ENCODE peak calls at places on chromosomes 13 and 19, in seven cellular contexts. One of them, this sample, is unnamed.
A peak's percentile ranks its signal among the peaks of the same experiment; 100 is the strongest.

GRCh38 chr13:66994097-66994496 is 236.0 kb downstream of the PCDH9 start:
- DNase-seq in MM.1S: peak; percentile 8
- DNase-seq in neural progenitor cell: peak; percentile 92
- DNase-seq in PC-3: no peak
- DNase-seq in HCT116: no peak
- DNase-seq in hepatocyte: peak; percentile 84
- DNase-seq in GM23248: peak; percentile 39
- DNase-seq in this sample: peak; percentile 95

GRCh38 chr13:50678464-50679162 is 164.9 kb downstream of the DLEU7 start:
- DNase-seq in MM.1S: no peak
- DNase-seq in neural progenitor cell: no peak
- DNase-seq in PC-3: peak; percentile 52
- DNase-seq in HCT116: peak; percentile 36
- DNase-seq in hepatocyte: no peak
- DNase-seq in GM23248: peak; percentile 95
- DNase-seq in this sample: no peak

GRCh38 chr19:29042450-29042849 is 170.5 kb downstream of the UQCRFS1 start:
- DNase-seq in MM.1S: no peak
- DNase-seq in neural progenitor cell: no peak
- DNase-seq in PC-3: no peak
- DNase-seq in HCT116: no peak
- DNase-seq in hepatocyte: no peak
- DNase-seq in GM23248: no peak
- DNase-seq in this sample: no peak

GRCh38 chr13:112055417-112056206 is 11.3 kb upstream of the SOX1 start:
- DNase-seq in MM.1S: no peak
- DNase-seq in neural progenitor cell: peak; percentile 52
- DNase-seq in PC-3: no peak
- DNase-seq in HCT116: no peak
- DNase-seq in hepatocyte: no peak
- DNase-seq in GM23248: no peak
- DNase-seq in this sample: peak; percentile 56

GRCh38 chr19:703651-704446 is 4.9 kb upstream of the PALM start:
- DNase-seq in MM.1S: peak; percentile 20
- DNase-seq in neural progenitor cell: peak; percentile 86
- DNase-seq in PC-3: peak; percentile 57
- DNase-seq in HCT116: peak; percentile 72
- DNase-seq in hepatocyte: peak; percentile 80
- DNase-seq in GM23248: peak; percentile 61
- DNase-seq in this sample: peak; percentile 96

GRCh38 chr13:53200498-53201453 is 172.2 kb downstream of the OLFM4 start:
- DNase-seq in MM.1S: no peak
- DNase-seq in neural progenitor cell: peak; percentile 96
- DNase-seq in PC-3: no peak
- DNase-seq in HCT116: no peak
- DNase-seq in hepatocyte: peak; percentile 89
- DNase-seq in GM23248: peak; percentile 63
- DNase-seq in this sample: peak; percentile 92

GRCh38 chr19:30334841-30335240 is 37.3 kb upstream of the ZNF536 start:
- DNase-seq in MM.1S: no peak
- DNase-seq in neural progenitor cell: no peak
- DNase-seq in PC-3: no peak
- DNase-seq in HCT116: no peak
- DNase-seq in hepatocyte: no peak
- DNase-seq in GM23248: no peak
- DNase-seq in this sample: no peak

GRCh38 chr13:86002921-86003488 is 203.8 kb upstream of the SLITRK6 start:
- DNase-seq in MM.1S: no peak
- DNase-seq in neural progenitor cell: peak; percentile 82
- DNase-seq in PC-3: no peak
- DNase-seq in HCT116: no peak
- DNase-seq in hepatocyte: no peak
- DNase-seq in GM23248: no peak
- DNase-seq in this sample: no peak

GRCh38 chr13:39397866-39398265 is 205.1 kb downstream of the LHFPL6 start:
- DNase-seq in MM.1S: no peak
- DNase-seq in neural progenitor cell: no peak
- DNase-seq in PC-3: no peak
- DNase-seq in HCT116: no peak
- DNase-seq in hepatocyte: no peak
- DNase-seq in GM23248: peak; percentile 33
- DNase-seq in this sample: no peak

GRCh38 chr19:6087074-6087506 is 23.2 kb downstream of the RFX2 start:
- DNase-seq in MM.1S: peak; percentile 63
- DNase-seq in neural progenitor cell: peak; percentile 86
- DNase-seq in PC-3: no peak
- DNase-seq in HCT116: no peak
- DNase-seq in hepatocyte: peak; percentile 61
- DNase-seq in GM23248: no peak
- DNase-seq in this sample: peak; percentile 18
- H3K4me2 ChIP-seq in MM.1S: peak overlapping the region; percentile 44
- H3K4me2 ChIP-seq in neural progenitor cell: peak overlapping the region; percentile 46
- H3K4me2 ChIP-seq in PC-3: peak overlapping the region; percentile 75
- H3K4me2 ChIP-seq in HCT116: peak overlapping the region; percentile 78
- H3K4me2 ChIP-seq in hepatocyte: peak overlapping the region; percentile 67
- H3K4me2 ChIP-seq in GM23248: peak overlapping the region; percentile 55
- H3K4me2 ChIP-seq in this sample: no peak overlapping the region

GRCh38 chr19:42123765-42124164 is 8.5 kb downstream of the POU2F2 start:
- DNase-seq in MM.1S: no peak
- DNase-seq in neural progenitor cell: no peak
- DNase-seq in PC-3: no peak
- DNase-seq in HCT116: no peak
- DNase-seq in hepatocyte: no peak
- DNase-seq in GM23248: no peak
- DNase-seq in this sample: no peak

GRCh38 chr19:42120276-42121010 is 11.8 kb downstream of the POU2F2 start:
- DNase-seq in MM.1S: no peak
- DNase-seq in neural progenitor cell: no peak
- DNase-seq in PC-3: no peak
- DNase-seq in HCT116: no peak
- DNase-seq in hepatocyte: no peak
- DNase-seq in GM23248: no peak
- DNase-seq in this sample: no peak

GRCh38 chr19:42121036-42121621 is 11.1 kb downstream of the POU2F2 start:
- DNase-seq in MM.1S: no peak
- DNase-seq in neural progenitor cell: no peak
- DNase-seq in PC-3: no peak
- DNase-seq in HCT116: no peak
- DNase-seq in hepatocyte: no peak
- DNase-seq in GM23248: no peak
- DNase-seq in this sample: no peak

GRCh38 chr19:42122691-42123607 is 9.3 kb downstream of the POU2F2 start:
- DNase-seq in MM.1S: no peak
- DNase-seq in neural progenitor cell: no peak
- DNase-seq in PC-3: no peak
- DNase-seq in HCT116: no peak
- DNase-seq in hepatocyte: no peak
- DNase-seq in GM23248: no peak
- DNase-seq in this sample: no peak

DNA sequence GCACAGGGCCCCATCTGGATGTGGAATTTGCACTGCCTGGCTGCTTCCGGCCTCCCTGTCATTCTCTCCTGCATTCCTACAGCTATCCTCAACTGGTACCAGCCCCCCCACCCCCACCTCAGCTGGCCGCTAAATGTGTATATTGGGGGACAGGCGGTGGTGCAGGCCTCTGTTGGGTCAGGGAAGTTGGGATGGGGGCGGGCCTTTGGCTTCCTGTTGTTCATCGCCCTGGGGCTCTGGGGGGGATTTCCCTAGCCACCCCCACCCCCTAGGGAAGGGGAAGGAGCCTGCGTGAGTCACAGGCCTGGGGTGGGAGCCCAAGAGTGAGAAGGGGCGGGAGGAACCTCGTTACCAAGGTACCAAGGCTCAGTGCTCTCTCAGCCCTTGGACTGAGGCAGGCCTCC is 10.6 kb downstream of the POU2F2 start:
- DNase-seq in MM.1S: no peak
- DNase-seq in neural progenitor cell: no peak
- DNase-seq in PC-3: peak; percentile 71
- DNase-seq in HCT116: no peak
- DNase-seq in hepatocyte: no peak
- DNase-seq in GM23248: peak; percentile 85
- DNase-seq in this sample: peak; percentile 69
- TF ChIP-seq EZH2phosphoT487 in MM.1S: no peak
- TF ChIP-seq EZH2phosphoT487 in neural progenitor cell: no peak
- TF ChIP-seq EZH2phosphoT487 in PC-3: no peak
- TF ChIP-seq EZH2phosphoT487 in HCT116: no peak
- TF ChIP-seq EZH2phosphoT487 in hepatocyte: no peak
- TF ChIP-seq EZH2phosphoT487 in GM23248: no peak
- TF ChIP-seq EZH2phosphoT487 in this sample: no peak

GRCh38 chr13:95002968-95003813 is 290.8 kb upstream of the SOX21 start:
- DNase-seq in MM.1S: no peak
- DNase-seq in neural progenitor cell: peak; percentile 23
- DNase-seq in PC-3: no peak
- DNase-seq in HCT116: no peak
- DNase-seq in hepatocyte: peak; percentile 13
- DNase-seq in GM23248: no peak
- DNase-seq in this sample: peak; percentile 60
- TF ChIP-seq EZH2 in MM.1S: no peak
- TF ChIP-seq EZH2 in neural progenitor cell: no peak
- TF ChIP-seq EZH2 in PC-3: no peak
- TF ChIP-seq EZH2 in HCT116: no peak
- TF ChIP-seq EZH2 in hepatocyte: no peak
- TF ChIP-seq EZH2 in GM23248: no peak
- TF ChIP-seq EZH2 in this sample: peak; percentile 18

GRCh38 chr19:34994643-34995471 is 5.3 kb upstream of the GRAMD1A start:
- DNase-seq in MM.1S: no peak
- DNase-seq in neural progenitor cell: no peak
- DNase-seq in PC-3: peak; percentile 69
- DNase-seq in HCT116: no peak
- DNase-seq in hepatocyte: peak; percentile 72
- DNase-seq in GM23248: no peak
- DNase-seq in this sample: no peak
- H3K4me2 ChIP-seq in MM.1S: no peak overlapping the region
- H3K4me2 ChIP-seq in neural progenitor cell: no peak overlapping the region
- H3K4me2 ChIP-seq in PC-3: peak overlapping the region; percentile 53
- H3K4me2 ChIP-seq in HCT116: no peak overlapping the region
- H3K4me2 ChIP-seq in hepatocyte: peak overlapping the region; percentile 55
- H3K4me2 ChIP-seq in GM23248: no peak overlapping the region
- H3K4me2 ChIP-seq in this sample: no peak overlapping the region

GRCh38 chr19:17866312-17867012 is 5.3 kb upstream of the SLC5A5 start:
- DNase-seq in MM.1S: no peak
- DNase-seq in neural progenitor cell: no peak
- DNase-seq in PC-3: no peak
- DNase-seq in HCT116: no peak
- DNase-seq in hepatocyte: no peak
- DNase-seq in GM23248: no peak
- DNase-seq in this sample: no peak

GRCh38 chr19:17868669-17869068 is 3.1 kb upstream of the SLC5A5 start:
- DNase-seq in MM.1S: no peak
- DNase-seq in neural progenitor cell: no peak
- DNase-seq in PC-3: no peak
- DNase-seq in HCT116: no peak
- DNase-seq in hepatocyte: no peak
- DNase-seq in GM23248: no peak
- DNase-seq in this sample: no peak

GRCh38 chr19:17871032-17871877 is 490 bp upstream of the SLC5A5 start:
- DNase-seq in MM.1S: no peak
- DNase-seq in neural progenitor cell: no peak
- DNase-seq in PC-3: no peak
- DNase-seq in HCT116: no peak
- DNase-seq in hepatocyte: no peak
- DNase-seq in GM23248: no peak
- DNase-seq in this sample: no peak

GRCh38 chr19:17867087-17867486 is 4.7 kb upstream of the SLC5A5 start:
- DNase-seq in MM.1S: no peak
- DNase-seq in neural progenitor cell: no peak
- DNase-seq in PC-3: no peak
- DNase-seq in HCT116: no peak
- DNase-seq in hepatocyte: no peak
- DNase-seq in GM23248: no peak
- DNase-seq in this sample: peak; percentile 27

DNA sequence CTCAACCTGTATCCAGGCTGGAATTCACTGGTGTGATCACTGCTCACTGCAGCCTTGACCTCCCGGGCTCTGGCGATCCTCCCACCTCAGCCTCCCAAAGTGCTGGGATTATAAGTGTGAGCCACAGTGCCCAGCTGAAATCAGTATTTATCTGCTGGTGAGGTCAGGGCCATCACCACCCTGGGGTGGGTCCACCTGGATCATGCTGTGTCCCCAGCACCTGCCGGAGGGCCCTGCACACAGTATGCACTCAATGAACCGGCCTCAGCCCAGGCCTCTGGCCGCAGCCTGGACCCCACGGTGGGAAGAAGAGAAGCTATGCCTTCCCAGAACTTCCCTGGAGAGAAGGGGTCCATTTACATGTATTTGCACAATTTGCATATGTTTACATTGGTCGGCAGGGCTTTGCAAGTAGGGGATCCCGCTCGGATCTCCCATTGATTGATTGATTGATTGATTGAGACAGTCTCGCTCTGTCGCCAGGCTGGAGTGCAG is 2.6 kb upstream of the SLC5A5 start:
- DNase-seq in MM.1S: no peak
- DNase-seq in neural progenitor cell: no peak
- DNase-seq in PC-3: no peak
- DNase-seq in HCT116: no peak
- DNase-seq in hepatocyte: no peak
- DNase-seq in GM23248: no peak
- DNase-seq in this sample: peak; percentile 91
- TF ChIP-seq EZH2phosphoT487 in MM.1S: no peak
- TF ChIP-seq EZH2phosphoT487 in neural progenitor cell: no peak
- TF ChIP-seq EZH2phosphoT487 in PC-3: no peak
- TF ChIP-seq EZH2phosphoT487 in HCT116: no peak
- TF ChIP-seq EZH2phosphoT487 in hepatocyte: no peak
- TF ChIP-seq EZH2phosphoT487 in GM23248: no peak
- TF ChIP-seq EZH2phosphoT487 in this sample: no peak

DNA sequence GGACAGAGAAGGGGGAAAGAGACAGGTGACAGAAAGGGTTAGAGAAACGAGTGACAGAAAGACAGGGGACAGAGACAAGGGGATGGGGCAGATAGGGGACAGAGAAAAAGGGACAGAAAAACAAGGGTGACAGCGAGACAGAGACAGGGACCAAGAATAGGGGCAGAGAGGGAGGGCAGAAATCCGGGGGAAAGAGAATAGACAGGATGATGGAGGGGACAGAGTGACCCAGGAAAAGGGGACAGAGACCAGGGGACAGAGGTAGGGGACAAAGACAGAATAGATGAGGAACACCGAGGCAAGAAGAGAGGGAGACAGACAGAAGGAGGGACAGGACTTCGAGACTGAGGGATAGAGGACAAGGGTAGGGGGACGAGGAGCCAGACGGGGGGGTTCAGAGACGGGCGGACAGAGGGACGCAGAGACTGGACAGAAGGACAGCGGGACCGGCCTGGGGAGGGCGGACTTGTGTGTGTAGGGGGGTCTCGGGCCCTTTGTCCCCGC is 607 bp downstream of the CADM4 start:
- DNase-seq in MM.1S: no peak
- DNase-seq in neural progenitor cell: no peak
- DNase-seq in PC-3: no peak
- DNase-seq in HCT116: no peak
- DNase-seq in hepatocyte: no peak
- DNase-seq in GM23248: no peak
- DNase-seq in this sample: no peak
- TF ChIP-seq EZH2 in MM.1S: no peak
- TF ChIP-seq EZH2 in neural progenitor cell: no peak
- TF ChIP-seq EZH2 in PC-3: no peak
- TF ChIP-seq EZH2 in HCT116: no peak
- TF ChIP-seq EZH2 in hepatocyte: no peak
- TF ChIP-seq EZH2 in GM23248: peak; percentile 47
- TF ChIP-seq EZH2 in this sample: no peak